ENCODE peak calls at places on chromosomes 12 and 14, in eight cellular contexts. Y, B, Z, R, P, W, J and A are unnamed samples.
A peak's percentile ranks its signal among the peaks of the same experiment; 100 is the strongest.

GRCh38 chr12:46300906-46301305 is 32.1 kb upstream of the SLC38A1 start:
- DNase-seq in B (peak; percentile 8), P (peak; percentile 11), J (no peak), W (peak; percentile 19), Z (no peak), Y (no peak), R (no peak), A (no peak)

GRCh38 chr12:107903377-107904061 is 129.0 kb downstream of the ASCL4 start:
- DNase-seq in B (no peak), W (no peak), Z (no peak), J (no peak), R (no peak), P (peak; percentile 74), Y (no peak), A (no peak)

GRCh38 chr12:16524378-16524777 is 81.6 kb downstream of the LMO3 start:
- DNase-seq in Z (no peak), Y (no peak), P (peak; percentile 15), R (no peak), J (no peak), W (no peak), B (no peak), A (no peak)

GRCh38 chr14:93267149-93267711 is 60.2 kb downstream of the UBR7 start:
- DNase-seq in R (no peak), P (no peak), B (no peak), Y (no peak), Z (no peak), W (no peak), J (no peak), A (no peak)

GRCh38 chr14:61812347-61813100 is 50.3 kb downstream of the SNAPC1 start:
- DNase-seq in B (peak; percentile 7), Z (no peak), P (no peak), Y (peak; percentile 11), W (no peak), J (no peak), R (no peak), A (no peak)

GRCh38 chr12:16458521-16459078 is 111.2 kb downstream of the MGST1 start:
- DNase-seq in B (no peak), W (no peak), R (no peak), J (no peak), P (no peak), Y (no peak), Z (no peak), A (no peak)

GRCh38 chr14:91216731-91217226 is 27.7 kb downstream of the GPR68 start:
- DNase-seq in B (no peak), P (no peak), R (no peak), W (no peak), J (no peak), Y (no peak), Z (no peak), A (no peak)

GRCh38 chr14:75292016-75292646 is 13.5 kb downstream of the FOS start:
- DNase-seq in J (no peak), Y (no peak), Z (no peak), P (no peak), W (peak; percentile 8), B (no peak), R (no peak), A (no peak)

GRCh38 chr12:26798669-26799068 is 34.3 kb downstream of the ITPR2 start:
- DNase-seq in B (no peak), Y (no peak), P (no peak), J (no peak), R (no peak), Z (no peak), W (no peak), A (no peak)

GRCh38 chr12:122981036-122981471 is 573 bp downstream of the ARL6IP4 start:
- DNase-seq in R (no peak), B (peak; percentile 11), Z (no peak), P (no peak), J (no peak), W (no peak), Y (no peak), A (no peak)
- H3K4me3 ChIP-seq in R (peak overlapping the region; percentile 80), B (peak overlapping the region; percentile 83), Z (peak overlapping the region; percentile 93), P (peak overlapping the region; percentile 84), J (peak overlapping the region; percentile 81), W (peak overlapping the region; percentile 96), Y (peak overlapping the region; percentile 84), A (peak overlapping the region; percentile 82)

GRCh38 chr12:65602191-65602578 is 222.1 kb upstream of the HMGA2 start:
- DNase-seq in W (no peak), R (no peak), Z (no peak), J (no peak), P (no peak), Y (no peak), B (peak; percentile 60), A (no peak)

GRCh38 chr12:65605019-65605418 is 219.3 kb upstream of the HMGA2 start:
- DNase-seq in B (peak; percentile 48), Z (no peak), J (no peak), Y (no peak), P (no peak), R (no peak), W (no peak), A (no peak)

GRCh38 chr12:65603428-65604351 is 220.6 kb upstream of the HMGA2 start:
- DNase-seq in B (peak; percentile 87), P (peak; percentile 15), R (peak; percentile 17), J (peak; percentile 92), Y (no peak), W (no peak), Z (no peak), A (peak; percentile 70)

GRCh38 chr12:65606008-65606766 is 218.1 kb upstream of the HMGA2 start:
- DNase-seq in P (no peak), R (no peak), B (no peak), W (no peak), J (no peak), Z (no peak), Y (no peak), A (no peak)

GRCh38 chr12:65602579-65603295 is 221.5 kb upstream of the HMGA2 start:
- DNase-seq in Z (peak; percentile 25), Y (no peak), W (peak; percentile 49), P (peak; percentile 78), B (peak; percentile 97), J (peak; percentile 79), R (peak; percentile 62), A (peak; percentile 86)
- H3K4me3 ChIP-seq in Z (peak overlapping the region; percentile 52), Y (no peak overlapping the region), W (peak overlapping the region; percentile 4), P (no peak overlapping the region), B (peak overlapping the region; percentile 54), J (peak overlapping the region; percentile 51), R (no peak overlapping the region), A (peak overlapping the region; percentile 45)

GRCh38 chr14:24607635-24608492 is 1.6 kb downstream of the GZMH start:
- DNase-seq in Y (no peak), W (no peak), Z (no peak), B (no peak), J (no peak), R (no peak), P (no peak), A (no peak)

GRCh38 chr14:24609667-24610344 is at the start of gene GZMH:
- DNase-seq in J (no peak), Z (no peak), P (no peak), B (no peak), W (no peak), R (no peak), Y (no peak), A (no peak)

GRCh38 chr14:24612186-24612585 is 2.7 kb upstream of the GZMH start:
- DNase-seq in Z (no peak), R (no peak), P (no peak), B (no peak), W (no peak), Y (no peak), J (no peak), A (no peak)

GRCh38 chr14:24613747-24614146 is 4.3 kb upstream of the GZMH start:
- DNase-seq in P (no peak), B (no peak), Z (no peak), R (no peak), Y (no peak), J (no peak), W (no peak), A (no peak)

GRCh38 chr14:24613241-24613640 is 3.8 kb upstream of the GZMH start:
- DNase-seq in Z (no peak), Y (no peak), W (no peak), P (no peak), J (no peak), R (no peak), B (no peak), A (no peak)
- H3K4me3 ChIP-seq in Z (no peak overlapping the region), Y (no peak overlapping the region), W (no peak overlapping the region), P (no peak overlapping the region), J (no peak overlapping the region), R (no peak overlapping the region), B (no peak overlapping the region), A (no peak overlapping the region)

GRCh38 chr12:130493951-130494350 is 156.3 kb downstream of the PIWIL1 start:
- DNase-seq in W (no peak), R (no peak), B (no peak), P (no peak), Z (no peak), Y (no peak), J (no peak), A (no peak)

GRCh38 chr12:130491421-130492357 is 154.0 kb downstream of the PIWIL1 start:
- DNase-seq in B (no peak), R (no peak), P (no peak), J (no peak), Z (no peak), Y (no peak), W (no peak), A (no peak)

GRCh38 chr12:130487636-130488035 is 149.9 kb downstream of the PIWIL1 start:
- DNase-seq in J (no peak), P (no peak), Z (no peak), R (no peak), Y (no peak), B (no peak), W (no peak), A (no peak)

GRCh38 chr12:130489293-130489692 is 151.6 kb downstream of the PIWIL1 start:
- DNase-seq in Z (no peak), B (no peak), J (no peak), R (no peak), Y (no peak), W (no peak), P (no peak), A (no peak)

GRCh38 chr12:130490674-130491073 is 153.0 kb downstream of the PIWIL1 start:
- DNase-seq in J (no peak), W (no peak), Y (no peak), Z (no peak), P (no peak), R (no peak), B (no peak), A (no peak)
- H3K4me3 ChIP-seq in J (no peak overlapping the region), W (no peak overlapping the region), Y (no peak overlapping the region), Z (no peak overlapping the region), P (no peak overlapping the region), R (no peak overlapping the region), B (no peak overlapping the region), A (no peak overlapping the region)

GRCh38 chr14:32074887-32075572 is 2.1 kb upstream of the ARHGAP5 start:
- DNase-seq in B (peak; percentile 14), Z (no peak), W (no peak), J (no peak), P (no peak), Y (no peak), R (no peak), A (no peak)
- H3K4me3 ChIP-seq in B (peak overlapping the region; percentile 86), Z (peak overlapping the region; percentile 81), W (peak overlapping the region; percentile 89), J (no peak overlapping the region), P (no peak overlapping the region), Y (no peak overlapping the region), R (no peak overlapping the region), A (peak overlapping the region; percentile 70)